ENCODE peak calls at places on chromosomes 3 and 15, in five cellular contexts. G is fibroblast of lung, J is aorta, V is OCI-LY7, P is Panc1. D is an unnamed sample.

GRCh38 chr3:165464736-165465135 is 268.6 kb upstream of the SLITRK3 start:
- DNase-seq in J (no peak), V (no peak), P (no peak), G (peak), D (no peak)

GRCh38 chr3:87246662-87247061 is 19.6 kb downstream of the CHMP2B start:
- DNase-seq in G (no peak), V (no peak), P (no peak), J (no peak), D (no peak)

GRCh38 chr3:192515661-192516040 is 211.7 kb downstream of the FGF12 start:
- DNase-seq in G (no peak), J (no peak), P (no peak), V (no peak), D (no peak)

GRCh38 chr3:115469649-115470048 is 153.7 kb upstream of the GAP43 start:
- DNase-seq in G (no peak), P (no peak), J (no peak), V (no peak), D (no peak)

GRCh38 chr3:48270306-48270705 is 29.4 kb downstream of the ZNF589 start:
- DNase-seq in P (no peak), J (no peak), G (no peak), V (no peak), D (no peak)

GRCh38 chr3:61866961-61867461 is 305.6 kb downstream of the PTPRG start:
- DNase-seq in P (no peak), V (no peak), J (no peak), G (no peak), D (no peak)

GRCh38 chr3:24838533-24838932 is 343.9 kb upstream of the THRB start:
- DNase-seq in V (no peak), P (no peak), J (no peak), G (no peak), D (no peak)

GRCh38 chr3:110749006-110749405 is 322.6 kb upstream of the NECTIN3 start:
- DNase-seq in G (no peak), P (no peak), V (no peak), J (no peak), D (no peak)

GRCh38 chr3:194773666-194774455 is 88.2 kb downstream of the FAM43A start:
- DNase-seq in G (peak), P (no peak), V (no peak), J (no peak), D (no peak)

GRCh38 chr3:2098398-2099027 is at the start of gene CNTN4:
- DNase-seq in P (no peak), G (no peak), V (no peak), J (peak), D (peak)

GRCh38 chr15:42068601-42069000 is 25.8 kb downstream of the PLA2G4D start:
- DNase-seq in V (no peak), J (no peak), G (no peak), P (no peak), D (no peak)

GRCh38 chr3:73727117-73727802 is 102.5 kb upstream of the PDZRN3 start:
- DNase-seq in P (no peak), V (no peak), G (peak), J (peak), D (no peak)

GRCh38 chr15:66251065-66251789 is 2.3 kb downstream of the MEGF11 start:
- DNase-seq in P (no peak), G (no peak), V (no peak), J (no peak), D (no peak)

GRCh38 chr15:52294881-52295420 is 653 bp downstream of the MYO5C start:
- DNase-seq in V (no peak), P (no peak), G (no peak), J (no peak), D (no peak)

GRCh38 chr3:114827495-114827894 is 319.6 kb downstream of the ZBTB20 start:
- DNase-seq in G (peak), P (peak), V (peak), J (no peak), D (no peak)

GRCh38 chr15:35705885-35706590 is 160.1 kb upstream of the DPH6 start:
- DNase-seq in J (no peak), V (no peak), P (no peak), G (peak), D (no peak)

GRCh38 chr3:141386611-141387110 is 18.4 kb downstream of the ZBTB38 start:
- DNase-seq in J (no peak), G (peak), P (no peak), V (peak), D (peak)

GRCh38 chr3:42190701-42191442 is 75.1 kb downstream of the CCK start:
- DNase-seq in G (peak), J (peak), P (peak), V (peak), D (no peak)

GRCh38 chr15:39869858-39870515 is 50.1 kb downstream of the GPR176 start:
- DNase-seq in J (no peak), V (no peak), P (no peak), G (peak), D (no peak)

GRCh38 chr3:138082992-138083386 is 32.4 kb downstream of the DZIP1L start:
- DNase-seq in V (no peak), J (no peak), G (no peak), P (no peak), D (no peak)

GRCh38 chr3:188196232-188196990 is 42.5 kb downstream of the LPP start:
- DNase-seq in G (no peak), V (no peak), J (no peak), P (no peak), D (no peak)

GRCh38 chr3:39794880-39795279 is 14.5 kb upstream of the MYRIP start:
- DNase-seq in G (no peak), P (no peak), V (no peak), J (no peak), D (no peak)

GRCh38 chr3:169863458-169863899 is 6.3 kb downstream of the LRRC31 start:
- DNase-seq in P (peak), G (peak), V (peak), J (peak), D (no peak)

GRCh38 chr3:131526801-131527347 is 24.1 kb upstream of the MRPL3 start:
- DNase-seq in P (no peak), V (no peak), G (peak), J (peak), D (no peak)

GRCh38 chr3:190641564-190641963 is 127.7 kb downstream of the IL1RAP start:
- DNase-seq in V (no peak), P (no peak), J (no peak), G (no peak), D (no peak)

GRCh38 chr3:150222190-150222548 is 185.9 kb upstream of the TSC22D2 start:
- DNase-seq in P (no peak), J (no peak), G (no peak), V (no peak), D (no peak)

GRCh38 chr3:79297242-79297641 is 470.6 kb downstream of the ROBO1 start:
- DNase-seq in P (no peak), V (no peak), G (peak), J (no peak), D (no peak)

GRCh38 chr15:82808634-82809041 is 790 bp upstream of the WHAMM start:
- DNase-seq in J (no peak), G (no peak), V (peak), P (no peak), D (no peak)

GRCh38 chr3:156599475-156599874 is 44.6 kb upstream of the SSR3 start:
- DNase-seq in J (no peak), P (no peak), V (no peak), G (no peak), D (no peak)

GRCh38 chr3:53196575-53197407 is 35.8 kb downstream of the PRKCD start:
- DNase-seq in P (no peak), V (peak), G (peak), J (no peak), D (peak)

GRCh38 chr3:126555795-126556636 is 2.7 kb downstream of the C3orf22 start:
- DNase-seq in G (no peak), P (no peak), V (no peak), J (peak), D (no peak)

GRCh38 chr15:70762469-70763119 is 764 bp downstream of the UACA start:
- DNase-seq in P (no peak), G (peak), V (no peak), J (peak), D (no peak)

GRCh38 chr15:77386626-77387025 is 33.3 kb downstream of the PEAK1 start:
- DNase-seq in J (no peak), P (no peak), G (no peak), V (no peak), D (no peak)

GRCh38 chr3:146159616-146160232 is 1.3 kb downstream of the PLOD2 start:
- DNase-seq in V (no peak), G (no peak), J (no peak), P (no peak), D (no peak)
- H3K27ac ChIP-seq in V (no peak), G (peak), J (peak), P (peak), D (peak)

GRCh38 chr3:4067893-4068292 is 235.3 kb upstream of the SETMAR start:
- DNase-seq in G (no peak), J (no peak), V (no peak), P (no peak), D (no peak)

GRCh38 chr3:4063916-4064592 is 239.1 kb upstream of the SETMAR start:
- DNase-seq in G (no peak), P (no peak), V (no peak), J (no peak), D (no peak)

GRCh38 chr3:4062621-4063020 is 240.5 kb upstream of the SETMAR start:
- DNase-seq in J (no peak), P (no peak), V (no peak), G (no peak), D (no peak)

GRCh38 chr3:4061854-4062360 is 241.3 kb upstream of the SETMAR start:
- DNase-seq in J (no peak), V (no peak), P (no peak), G (no peak), D (no peak)

GRCh38 chr3:4065080-4065479 is 238.1 kb upstream of the SETMAR start:
- DNase-seq in V (peak), J (no peak), G (no peak), P (no peak), D (no peak)
- H3K27ac ChIP-seq in V (no peak), J (no peak), G (no peak), P (no peak), D (no peak)

GRCh38 chr15:60358935-60359672 is 38.7 kb downstream of the ANXA2 start:
- DNase-seq in V (no peak), P (no peak), G (peak), J (no peak), D (no peak)

GRCh38 chr15:60362318-60363023 is 35.3 kb downstream of the ANXA2 start:
- DNase-seq in J (no peak), G (peak), V (no peak), P (peak), D (no peak)

GRCh38 chr15:60363024-60363674 is 34.6 kb downstream of the ANXA2 start:
- DNase-seq in G (no peak), V (no peak), P (no peak), J (no peak), D (no peak)

GRCh38 chr15:60364306-60364924 is 33.4 kb downstream of the ANXA2 start:
- DNase-seq in P (no peak), J (no peak), V (no peak), G (no peak), D (no peak)

DNA sequence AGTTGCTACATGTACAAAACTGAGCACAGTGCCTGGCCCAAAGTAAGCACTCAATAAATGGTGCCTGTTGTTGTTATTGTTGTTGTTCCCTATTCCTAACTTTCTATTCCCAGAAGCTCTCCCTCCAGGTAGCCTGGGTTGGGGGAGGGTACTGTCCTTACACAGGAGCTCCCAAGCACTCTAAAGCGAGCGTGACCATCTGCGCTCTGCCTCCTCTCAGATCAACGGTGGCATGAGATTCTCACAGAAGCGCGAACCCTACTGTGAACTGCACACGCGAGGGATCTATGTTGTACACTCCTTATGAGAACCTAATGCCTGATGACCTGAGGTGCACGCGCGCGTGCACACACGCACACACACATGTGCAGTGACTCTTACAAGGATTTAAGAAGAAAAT is 33.9 kb downstream of the ANXA2 start:
- DNase-seq in G (no peak), P (no peak), J (no peak), V (no peak), D (no peak)
- H3K27ac ChIP-seq in G (peak), P (peak), J (peak), V (no peak), D (no peak)

GRCh38 chr3:71144525-71145253 is 438.8 kb downstream of the FOXP1 start:
- DNase-seq in P (no peak), G (no peak), V (no peak), J (no peak), D (no peak)
- H3K27ac ChIP-seq in P (no peak), G (no peak), V (no peak), J (peak), D (no peak)

GRCh38 chr3:29178809-29179793 is 101.8 kb upstream of the RBMS3 start:
- DNase-seq in V (no peak), J (no peak), G (no peak), P (no peak), D (no peak)
- H3K27ac ChIP-seq in V (no peak), J (no peak), G (no peak), P (no peak), D (no peak)

GRCh38 chr3:8560608-8561007 is 59.0 kb downstream of the LMCD1 start:
- DNase-seq in P (no peak), V (no peak), G (peak), J (peak), D (no peak)

GRCh38 chr3:8562081-8562595 is 60.5 kb downstream of the LMCD1 start:
- DNase-seq in P (no peak), V (no peak), J (no peak), G (no peak), D (no peak)

GRCh38 chr3:8563146-8563545 is 61.5 kb downstream of the LMCD1 start:
- DNase-seq in P (no peak), J (no peak), G (no peak), V (no peak), D (no peak)

GRCh38 chr3:8559351-8559750 is 57.7 kb downstream of the LMCD1 start:
- DNase-seq in J (no peak), V (no peak), P (no peak), G (no peak), D (no peak)

GRCh38 chr3:8561365-8561764 is 59.7 kb downstream of the LMCD1 start:
- DNase-seq in J (no peak), G (peak), V (no peak), P (no peak), D (no peak)
- H3K27ac ChIP-seq in J (peak), G (no peak), V (no peak), P (no peak), D (no peak)

GRCh38 chr3:66473637-66474036 is 27.2 kb downstream of the LRIG1 start:
- DNase-seq in G (peak), P (no peak), V (no peak), J (no peak), D (no peak)

GRCh38 chr3:66472313-66473134 is 28.3 kb downstream of the LRIG1 start:
- DNase-seq in V (no peak), G (peak), P (no peak), J (no peak), D (no peak)

GRCh38 chr3:66470956-66471686 is 29.7 kb downstream of the LRIG1 start:
- DNase-seq in P (no peak), G (no peak), J (no peak), V (no peak), D (no peak)

GRCh38 chr3:66475386-66476020 is 25.3 kb downstream of the LRIG1 start:
- DNase-seq in J (no peak), V (no peak), P (no peak), G (no peak), D (no peak)

GRCh38 chr3:66473181-66473580 is 27.6 kb downstream of the LRIG1 start:
- DNase-seq in V (no peak), G (peak), J (no peak), P (no peak), D (no peak)
- H3K27ac ChIP-seq in V (peak), G (peak), J (peak), P (no peak), D (no peak)

GRCh38 chr3:106276755-106277612 is 408.2 kb upstream of the CBLB start:
- DNase-seq in G (no peak), J (no peak), P (no peak), V (no peak), D (no peak)

GRCh38 chr3:106277731-106278130 is 408.9 kb upstream of the CBLB start:
- DNase-seq in P (no peak), V (no peak), G (no peak), J (no peak), D (no peak)

GRCh38 chr3:106282931-106283330 is 414.1 kb upstream of the CBLB start:
- DNase-seq in G (no peak), J (no peak), V (no peak), P (no peak), D (no peak)

GRCh38 chr3:106275592-106275991 is 406.8 kb upstream of the CBLB start:
- DNase-seq in J (no peak), G (no peak), V (no peak), P (no peak), D (no peak)

GRCh38 chr3:106281231-106281630 is 412.4 kb upstream of the CBLB start:
- DNase-seq in P (no peak), G (peak), J (no peak), V (no peak), D (no peak)
- H3K27ac ChIP-seq in P (no peak), G (no peak), J (no peak), V (no peak), D (no peak)

GRCh38 chr3:81554805-81555204 is 206.6 kb downstream of the GBE1 start:
- DNase-seq in P (no peak), G (peak), V (no peak), J (no peak), D (no peak)

GRCh38 chr3:81558106-81558505 is 203.3 kb downstream of the GBE1 start:
- DNase-seq in P (no peak), V (no peak), G (no peak), J (no peak), D (no peak)

GRCh38 chr3:81549831-81550230 is 211.6 kb downstream of the GBE1 start:
- DNase-seq in V (no peak), G (no peak), P (no peak), J (no peak), D (no peak)

GRCh38 chr3:81550415-81550814 is 211.0 kb downstream of the GBE1 start:
- DNase-seq in J (no peak), P (no peak), G (no peak), V (no peak), D (no peak)

GRCh38 chr3:81554348-81554747 is 207.1 kb downstream of the GBE1 start:
- DNase-seq in P (no peak), V (no peak), G (peak), J (no peak), D (no peak)
- H3K27ac ChIP-seq in P (no peak), V (no peak), G (peak), J (no peak), D (no peak)

D was measured in caudate nucleus.